ENCODE peak calls at places on chromosomes 3 and 15, in nine cellular contexts. Y, C, N, A, K, I, R, O and M are unnamed samples.

GRCh38 chr3:116140100-116140689 is 305.1 kb downstream of the LSAMP start:
- DNase-seq in N (peak; percentile 62), O (peak; percentile 74), K (no peak), Y (no peak), A (no peak), C (no peak), I (peak; percentile 47), R (peak; percentile 47), M (peak; percentile 65)

GRCh38 chr15:39381517-39381916 is 199.4 kb upstream of the THBS1 start:
- DNase-seq in R (peak; percentile 53), C (no peak), Y (no peak), N (no peak), O (no peak), I (no peak), K (no peak), A (no peak), M (peak; percentile 13)

GRCh38 chr3:4029135-4029534 is 229.9 kb downstream of the LRRN1 start:
- DNase-seq in Y (no peak), O (no peak), R (no peak), C (no peak), K (no peak), N (no peak), A (no peak), I (no peak), M (no peak)

GRCh38 chr3:4985330-4986174 is 6.3 kb downstream of the BHLHE40 start:
- DNase-seq in Y (no peak), A (no peak), C (no peak), N (peak; percentile 78), O (peak; percentile 78), K (no peak), R (peak; percentile 66), I (peak; percentile 76), M (peak; percentile 82)

GRCh38 chr15:70324001-70324974 is 226.6 kb upstream of the TLE3 start:
- DNase-seq in A (no peak), O (peak; percentile 94), Y (no peak), I (peak; percentile 30), C (no peak), N (no peak), K (no peak), R (peak; percentile 92), M (peak; percentile 83)

GRCh38 chr3:39101022-39101689 is 6.3 kb downstream of the GORASP1 start:
- DNase-seq in O (peak; percentile 58), C (no peak), R (peak; percentile 41), N (peak; percentile 49), K (no peak), I (peak; percentile 26), A (no peak), Y (no peak), M (no peak)

GRCh38 chr3:187025656-187026320 is 95.5 kb downstream of the ST6GAL1 start:
- DNase-seq in I (no peak), C (no peak), A (no peak), O (no peak), N (no peak), K (no peak), R (no peak), Y (no peak), M (no peak)

GRCh38 chr3:134487406-134487805 is 1.5 kb downstream of the CEP63 start:
- DNase-seq in Y (no peak), C (no peak), K (no peak), A (no peak), R (no peak), I (no peak), N (no peak), O (no peak), M (no peak)

GRCh38 chr15:83372434-83372873 is 74.7 kb upstream of the SH3GL3 start:
- DNase-seq in Y (no peak), C (no peak), O (peak; percentile 25), I (no peak), K (no peak), A (no peak), R (peak; percentile 42), N (no peak), M (no peak)

GRCh38 chr3:172096881-172097420 is 57.6 kb downstream of the FNDC3B start:
- DNase-seq in Y (no peak), R (peak; percentile 67), O (peak; percentile 88), C (peak; percentile 57), A (no peak), N (peak; percentile 90), K (no peak), I (peak; percentile 75), M (peak; percentile 76)

GRCh38 chr3:136818851-136819783 is at the start of gene SLC35G2:
- DNase-seq in K (peak; percentile 7), O (peak; percentile 49), R (peak; percentile 75), C (peak; percentile 48), A (peak; percentile 18), Y (no peak), I (peak; percentile 89), N (peak; percentile 78), M (peak; percentile 83)

GRCh38 chr3:136817448-136817847 is 1.5 kb upstream of the SLC35G2 start:
- DNase-seq in A (no peak), Y (no peak), C (no peak), R (peak; percentile 39), N (no peak), O (no peak), I (peak; percentile 47), K (no peak), M (no peak)

GRCh38 chr3:136819784-136820640 is 1.1 kb downstream of the SLC35G2 start:
- DNase-seq in I (peak; percentile 69), C (peak; percentile 47), K (peak; percentile 2), Y (peak; percentile 23), A (peak; percentile 30), N (peak; percentile 68), O (peak; percentile 19), R (peak; percentile 57), M (peak; percentile 68)

DNA sequence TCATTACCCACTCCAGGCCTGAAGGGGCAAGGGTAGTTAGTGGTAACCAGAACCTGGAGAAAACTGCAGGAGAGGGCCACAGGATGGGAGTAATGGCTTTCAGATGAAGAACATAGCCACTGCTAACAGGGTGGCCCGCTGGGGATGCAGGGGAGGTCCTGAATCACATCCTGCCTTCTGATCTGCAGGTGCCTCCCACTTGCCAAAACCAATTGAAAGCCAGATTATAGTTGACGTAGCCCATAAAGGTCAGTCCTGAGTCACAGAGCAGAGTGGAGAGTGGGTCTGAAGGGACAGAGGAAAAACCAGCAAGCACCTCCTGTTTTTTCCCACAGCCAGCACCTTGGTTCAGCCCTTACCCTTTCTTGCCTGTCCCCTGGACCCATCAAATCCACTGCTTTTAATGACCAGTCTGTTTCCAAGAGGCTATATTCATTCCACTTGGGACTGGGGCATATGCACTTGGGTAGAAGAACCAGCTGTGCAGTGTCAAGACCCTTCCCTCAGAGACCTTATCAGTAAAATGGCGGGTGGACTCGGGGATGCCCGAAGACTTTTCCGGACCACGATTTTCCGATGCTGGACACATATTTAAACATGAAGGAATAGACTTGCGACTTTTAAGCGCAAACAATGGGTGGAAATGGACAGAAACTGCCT is 605 bp upstream of the SLC35G2 start:
- DNase-seq in C (no peak), I (peak; percentile 92), R (peak; percentile 76), Y (no peak), K (peak; percentile 3), A (peak; percentile 30), N (peak; percentile 91), O (peak; percentile 60), M (peak; percentile 85)
- TF ChIP-seq CTCF in C (no peak), I (peak; percentile 15), R (no peak), Y (no peak), K (no peak), A (no peak), N (peak; percentile 25), O (no peak), M (peak; percentile 23)

DNA sequence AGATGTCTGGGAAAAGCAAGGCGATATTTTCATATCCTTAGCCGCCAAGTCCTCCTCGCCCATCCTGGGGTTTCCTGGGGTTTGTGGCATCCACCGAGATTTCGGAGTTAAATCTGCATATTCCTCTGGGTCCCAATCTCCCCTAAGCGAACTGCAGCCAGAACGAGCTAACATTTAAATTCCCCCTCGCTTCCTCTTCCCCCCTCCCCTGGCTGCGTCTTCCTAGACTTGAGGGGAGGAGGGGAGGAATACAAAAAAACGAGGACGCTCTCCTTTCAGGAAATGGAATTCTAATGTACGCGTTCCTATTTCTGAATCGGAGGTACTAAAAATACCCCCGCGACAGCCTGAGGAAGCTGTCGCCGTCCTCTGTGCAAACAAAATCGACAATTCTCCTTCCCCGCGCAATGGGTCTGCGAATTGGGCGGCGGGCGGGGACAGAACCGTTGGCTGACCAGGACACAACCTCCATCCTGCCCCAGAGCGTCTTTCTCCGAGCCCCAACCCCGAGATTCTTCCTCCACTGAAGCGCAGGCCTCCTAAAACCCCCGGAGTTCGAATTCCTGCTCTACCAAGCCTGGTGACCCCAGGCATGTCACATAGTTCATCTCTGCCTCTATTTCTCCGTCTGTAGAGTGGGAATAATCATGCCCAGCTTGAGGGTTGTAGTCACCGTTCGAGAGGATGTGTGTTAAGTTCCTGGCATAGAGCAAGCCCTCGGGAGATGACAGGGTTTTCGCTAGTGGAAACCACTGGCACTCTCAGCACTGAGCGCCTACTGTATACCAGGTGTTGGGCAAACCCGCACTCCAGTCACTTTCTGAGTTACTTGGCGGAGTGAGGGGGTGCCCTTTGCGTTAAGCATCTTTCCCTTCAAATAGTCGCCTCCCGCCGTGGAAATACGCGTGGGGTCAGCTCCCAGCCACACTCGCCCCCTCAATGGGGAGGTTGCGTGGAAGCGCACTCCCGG is 5.3 kb downstream of the FEZF2 start:
- DNase-seq in C (no peak), I (no peak), K (no peak), N (no peak), A (no peak), O (no peak), Y (no peak), R (no peak), M (no peak)
- H3K4me3 ChIP-seq in C (no peak overlapping the region), I (no peak overlapping the region), K (no peak overlapping the region), N (no peak overlapping the region), A (no peak overlapping the region), O (no peak overlapping the region), Y (no peak overlapping the region), R (no peak overlapping the region), M (no peak overlapping the region)

DNA sequence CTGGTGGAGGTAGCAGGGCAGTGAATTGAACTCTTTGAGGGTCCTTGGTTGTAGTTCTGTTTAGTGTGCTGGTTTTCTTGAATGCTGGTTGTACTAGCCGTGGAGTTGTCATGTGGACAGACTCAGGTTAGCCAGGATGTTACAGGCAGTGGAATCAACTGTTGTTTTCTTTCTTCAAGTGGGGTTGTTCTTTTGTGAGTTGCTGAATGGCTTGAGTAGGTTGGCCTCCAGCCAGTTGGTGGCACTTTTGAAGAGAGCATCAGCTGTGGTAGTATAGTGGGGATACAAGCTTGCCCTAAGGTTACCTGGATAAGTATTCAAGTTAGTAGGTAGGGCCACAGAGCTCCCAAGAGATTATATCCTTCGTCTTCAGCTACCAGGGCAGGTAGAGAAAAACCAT is 31.8 kb upstream of the RARB start:
- DNase-seq in C (no peak), N (no peak), R (no peak), A (no peak), K (no peak), I (no peak), O (no peak), Y (no peak), M (no peak)
- TF ChIP-seq CTCF in C (no peak), N (no peak), R (no peak), A (no peak), K (no peak), I (no peak), O (no peak), Y (no peak), M (no peak)

GRCh38 chr3:51994530-51994929 is 1.2 kb downstream of the RPL29 start:
- DNase-seq in A (no peak), O (no peak), N (no peak), K (no peak), I (no peak), C (no peak), Y (no peak), R (no peak), M (no peak)
- H3K4me3 ChIP-seq in A (no peak overlapping the region), O (peak overlapping the region; percentile 93), N (peak overlapping the region; percentile 99), K (peak overlapping the region; percentile 86), I (peak overlapping the region; percentile 77), C (peak overlapping the region; percentile 89), Y (peak overlapping the region; percentile 86), R (peak overlapping the region; percentile 99), M (peak overlapping the region; percentile 100)

GRCh38 chr3:151425640-151426336 is 35.1 kb downstream of the IGSF10 start:
- DNase-seq in C (no peak), O (no peak), I (no peak), R (peak; percentile 35), Y (no peak), K (no peak), N (no peak), A (no peak), M (no peak)
- TF ChIP-seq CTCF in C (no peak), O (peak; percentile 76), I (peak; percentile 34), R (peak; percentile 27), Y (no peak), K (no peak), N (peak; percentile 33), A (no peak), M (peak; percentile 35)